ENCODE peak calls at places on chromosome 19, in six cellular contexts. J, S, U, H, P and B are unnamed samples.

GRCh38 chr19:610071-610800 is 20.6 kb downstream of the HCN2 start:
- DNase-seq in H (peak), U (no peak), S (no peak), J (no peak), P (no peak), B (no peak)

GRCh38 chr19:33505168-33505567 is 16.4 kb downstream of the PEPD start:
- DNase-seq in H (no peak), P (no peak), U (no peak), S (no peak), J (no peak), B (no peak)

GRCh38 chr19:29645911-29646310 is 19.4 kb upstream of the PLEKHF1 start:
- DNase-seq in U (peak), S (no peak), J (peak), P (no peak), H (no peak), B (peak)

GRCh38 chr19:1281270-1281894 is 4.3 kb upstream of the EFNA2 start:
- DNase-seq in U (no peak), H (no peak), J (no peak), P (no peak), S (no peak), B (no peak)

GRCh38 chr19:6125571-6125989 is 9.9 kb upstream of the ACSBG2 start:
- DNase-seq in H (peak), S (peak), J (peak), P (peak), U (peak), B (peak)

GRCh38 chr19:5262721-5263120 is 77.9 kb downstream of the PTPRS start:
- DNase-seq in U (no peak), J (no peak), S (no peak), P (no peak), H (no peak), B (no peak)

GRCh38 chr19:40610396-40611064 is 9.4 kb downstream of the LTBP4 start:
- DNase-seq in P (peak), U (peak), S (no peak), J (peak), H (peak), B (peak)

GRCh38 chr19:7013678-7014077 is 7.6 kb downstream of the MBD3L2B start:
- DNase-seq in U (no peak), H (no peak), S (no peak), J (peak), P (no peak), B (no peak)

GRCh38 chr19:49361438-49362047 is 673 bp downstream of the TEAD2 start:
- DNase-seq in U (peak), S (peak), H (peak), P (peak), J (peak), B (peak)

DNA sequence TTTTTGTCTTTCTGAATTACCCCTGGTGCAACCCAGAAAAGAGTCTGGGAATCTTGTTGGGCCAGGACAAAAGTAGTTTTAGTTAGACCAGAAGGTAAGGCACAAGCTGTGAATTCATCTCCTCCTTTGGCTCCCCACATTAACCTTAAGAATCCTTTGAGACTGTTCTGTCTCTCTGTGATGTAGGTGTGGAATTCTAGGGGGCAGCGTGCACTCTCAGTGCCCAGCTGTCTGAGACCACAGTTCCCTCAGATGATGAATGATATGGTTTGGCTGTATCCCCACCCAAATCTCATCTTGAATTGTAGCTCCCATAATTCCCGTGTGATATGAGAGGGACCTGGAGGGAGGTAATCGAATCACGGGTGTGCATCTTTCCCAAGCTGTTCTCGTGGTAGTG is 43.9 kb downstream of the ZNF506 start:
- DNase-seq in H (no peak), P (no peak), S (no peak), U (no peak), J (no peak), B (no peak)
- TF ChIP-seq CTCF in H (no peak), P (no peak), S (no peak), U (no peak), J (no peak), B (no peak)

GRCh38 chr19:15419413-15420025 is 731 bp upstream of the AKAP8L start:
- DNase-seq in P (no peak), S (no peak), J (no peak), U (no peak), H (no peak), B (peak)
- TF ChIP-seq CTCF in P (no peak), S (no peak), J (no peak), U (no peak), H (no peak), B (no peak)

GRCh38 chr19:3027292-3027691 is 1.8 kb downstream of the TLE2 start:
- DNase-seq in S (no peak), P (no peak), U (no peak), J (no peak), H (no peak), B (no peak)

GRCh38 chr19:3031607-3031867 is 2.5 kb upstream of the TLE2 start:
- DNase-seq in P (no peak), J (no peak), U (no peak), S (no peak), H (no peak), B (no peak)

GRCh38 chr19:3028305-3029069 is 593 bp downstream of the TLE2 start:
- DNase-seq in S (no peak), P (peak), U (no peak), J (no peak), H (peak), B (no peak)

GRCh38 chr19:3027981-3028304 is 1.1 kb downstream of the TLE2 start:
- DNase-seq in J (no peak), H (peak), U (no peak), P (no peak), S (no peak), B (no peak)

DNA sequence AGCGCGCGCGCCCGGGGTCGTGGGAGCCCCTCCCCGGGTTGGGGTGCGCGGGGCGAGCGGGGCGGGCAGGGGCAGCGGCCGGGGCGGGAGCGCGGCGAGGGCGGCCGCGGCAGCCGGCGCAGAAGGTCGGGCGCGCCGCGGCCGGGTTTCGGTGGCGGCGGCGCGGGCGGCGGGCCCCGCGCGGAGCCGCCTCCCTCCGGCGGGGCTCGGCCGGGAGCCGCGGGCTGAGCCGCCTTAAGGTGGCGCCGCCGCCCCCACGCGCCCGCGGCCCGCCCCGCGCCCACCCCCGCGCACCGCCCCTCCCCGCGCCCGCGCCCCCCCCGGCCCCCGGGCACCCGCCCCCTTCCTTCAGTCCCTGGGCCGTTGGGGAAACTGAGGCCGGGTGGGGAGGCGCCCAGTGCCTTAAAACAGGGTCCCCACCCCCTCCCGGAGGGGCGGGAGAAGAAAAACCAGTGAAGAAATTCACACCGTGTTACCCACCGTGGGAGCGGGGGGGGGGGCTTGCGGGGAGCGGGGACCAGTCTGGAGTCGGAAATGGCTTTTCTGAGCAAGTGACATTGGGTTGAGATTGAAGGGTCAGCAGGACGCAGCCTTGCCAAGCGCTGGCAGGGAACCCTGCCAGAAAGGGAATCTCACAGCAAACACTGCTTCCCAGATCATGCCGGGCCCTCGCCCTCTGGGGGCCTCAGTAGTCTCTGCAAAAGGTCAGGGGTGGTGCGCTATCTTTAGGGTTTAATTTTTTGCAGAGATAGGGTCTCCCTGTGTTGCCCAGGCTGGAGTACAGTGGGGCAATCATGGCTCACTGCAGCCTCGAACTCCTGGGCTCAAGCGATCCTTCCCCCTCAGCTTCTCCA is at the start of gene TLE2:
- DNase-seq in U (no peak), S (no peak), J (no peak), H (no peak), P (no peak), B (no peak)
- TF ChIP-seq CTCF in U (no peak), S (no peak), J (no peak), H (no peak), P (no peak), B (no peak)

GRCh38 chr19:42023943-42024260 is 29.9 kb upstream of the ATP1A3 start:
- DNase-seq in H (no peak), P (no peak), J (no peak), S (no peak), U (no peak), B (peak)
- TF ChIP-seq CTCF in H (no peak), P (no peak), J (no peak), S (no peak), U (no peak), B (no peak)

GRCh38 chr19:45764947-45765346 is 4.1 kb downstream of the SIX5 start:
- DNase-seq in P (no peak), H (no peak), U (no peak), S (no peak), J (no peak), B (peak)

GRCh38 chr19:45765365-45766292 is 3.4 kb downstream of the SIX5 start:
- DNase-seq in U (no peak), P (no peak), S (no peak), H (no peak), J (no peak), B (no peak)

GRCh38 chr19:45762870-45763631 is 6.0 kb downstream of the SIX5 start:
- DNase-seq in U (no peak), P (no peak), J (no peak), H (no peak), S (no peak), B (no peak)

GRCh38 chr19:45763691-45764294 is 5.3 kb downstream of the SIX5 start:
- DNase-seq in U (no peak), S (no peak), H (no peak), P (no peak), J (no peak), B (no peak)

GRCh38 chr19:45764487-45764886 is 4.6 kb downstream of the SIX5 start:
- DNase-seq in J (no peak), S (no peak), H (no peak), U (no peak), P (no peak), B (peak)
- TF ChIP-seq CTCF in J (no peak), S (no peak), H (no peak), U (no peak), P (no peak), B (no peak)

GRCh38 chr19:46528601-46529447 is 33.2 kb upstream of the PNMA8B start:
- DNase-seq in J (no peak), S (no peak), U (no peak), P (no peak), H (no peak), B (no peak)
- TF ChIP-seq CTCF in J (no peak), S (no peak), U (no peak), P (no peak), H (no peak), B (no peak)

GRCh38 chr19:55340784-55341147 is 1.1 kb downstream of the KMT5C start:
- DNase-seq in H (peak), S (no peak), J (no peak), P (no peak), U (no peak), B (no peak)
- TF ChIP-seq CTCF in H (peak), S (peak), J (no peak), P (peak), U (no peak), B (no peak)

DNA sequence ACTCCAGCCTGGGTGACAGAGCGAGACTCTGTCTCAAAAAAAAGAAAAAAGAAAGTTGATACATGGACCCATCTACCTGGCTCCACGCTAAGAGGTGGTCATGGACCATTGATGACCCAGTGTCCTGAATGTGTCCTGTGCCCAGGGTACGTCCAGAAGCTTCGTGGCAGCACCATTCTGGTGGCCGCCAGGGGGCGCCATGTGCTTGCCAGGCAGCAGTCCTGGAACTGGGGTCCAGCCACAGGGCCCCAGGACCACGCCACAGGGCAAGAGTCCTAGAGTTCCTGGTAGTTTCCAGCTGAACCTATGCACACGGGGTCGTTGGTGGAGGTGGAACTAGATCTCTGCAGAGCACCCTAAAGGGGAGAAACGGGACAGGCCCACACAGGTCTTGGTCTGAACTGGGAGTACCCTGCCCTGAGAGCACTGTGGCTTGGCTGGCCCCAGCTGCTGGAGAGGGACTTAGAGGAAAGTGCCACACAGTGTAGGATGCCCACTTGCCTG is 19.9 kb upstream of the FBXO27 start:
- DNase-seq in P (peak), U (peak), J (peak), S (peak), H (peak), B (no peak)
- TF ChIP-seq CTCF in P (peak), U (peak), J (peak), S (peak), H (peak), B (peak)

GRCh38 chr19:11797491-11797890 is 832 bp upstream of the ZNF491 start:
- DNase-seq in P (peak), H (peak), J (peak), S (peak), U (peak), B (peak)
- TF ChIP-seq CTCF in P (peak), H (peak), J (peak), S (peak), U (peak), B (peak)

DNA sequence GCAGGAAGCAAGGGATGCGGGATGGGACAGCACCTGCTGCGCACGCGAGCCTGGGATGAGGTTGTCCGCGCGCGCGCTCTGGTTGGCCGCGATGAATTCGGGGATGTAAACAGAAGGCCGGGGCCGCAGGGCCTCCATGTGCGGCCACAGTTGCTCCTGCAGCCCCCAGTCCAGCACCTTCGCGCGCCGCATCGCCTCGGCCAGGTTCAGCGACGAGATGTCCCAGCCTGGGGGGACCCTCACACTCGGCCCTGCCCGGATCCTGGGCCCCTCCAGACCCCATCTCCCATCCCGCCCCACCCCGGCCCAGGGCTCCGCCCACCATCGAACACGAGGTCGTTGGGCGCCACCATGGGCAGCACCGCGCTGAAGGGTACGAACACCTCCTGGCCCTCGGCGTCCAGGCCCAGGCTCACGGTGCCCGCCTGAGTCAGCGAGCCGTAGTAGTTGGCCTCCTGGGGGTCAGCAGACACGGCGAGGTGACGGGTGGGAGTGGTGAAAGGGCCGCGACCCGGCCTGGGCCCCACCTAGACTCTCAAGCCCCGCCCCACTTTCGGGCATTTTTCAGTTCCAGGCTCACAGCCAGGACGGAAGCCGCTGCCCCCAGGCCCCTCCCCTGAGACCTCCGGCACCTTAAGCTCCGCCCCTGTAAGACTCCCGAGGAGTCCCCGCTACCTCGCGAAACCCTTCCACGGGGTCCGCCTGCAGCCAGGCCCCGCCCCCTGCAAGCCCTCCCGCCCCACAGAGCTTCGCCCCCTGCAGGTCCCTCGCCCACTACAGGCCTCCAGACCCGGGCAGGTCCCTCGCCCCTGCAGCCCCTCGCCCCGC is 1.1 kb downstream of the ISYNA1 start:
- DNase-seq in J (peak), P (peak), U (peak), H (peak), S (no peak), B (peak)
- TF ChIP-seq CTCF in J (no peak), P (no peak), U (no peak), H (no peak), S (no peak), B (no peak)